ENCODE peak calls at places on chromosomes 7 and 10, in ten cellular contexts. One of them, this sample, is unnamed.

GRCh38 chr10:123561145-123561448 is 105.1 kb upstream of the GPR26 start:
- DNase-seq in pancreas: no peak
- DNase-seq in SK-N-SH: no peak
- DNase-seq in body of pancreas: no peak
- DNase-seq in right atrium auricular region: no peak
- DNase-seq in endothelial cell of umbilical vein: no peak
- DNase-seq in brain microvascular endothelial cell: no peak
- DNase-seq in fibroblast of lung: no peak
- DNase-seq in right lobe of liver: no peak
- DNase-seq in astrocyte of the spinal cord: no peak
- DNase-seq in this sample: no peak

GRCh38 chr7:37052673-37053072 is 328.4 kb upstream of the AOAH start:
- DNase-seq in pancreas: no peak
- DNase-seq in SK-N-SH: no peak
- DNase-seq in body of pancreas: peak; percentile 33
- DNase-seq in right atrium auricular region: no peak
- DNase-seq in endothelial cell of umbilical vein: peak; percentile 33
- DNase-seq in brain microvascular endothelial cell: peak; percentile 47
- DNase-seq in fibroblast of lung: peak; percentile 65
- DNase-seq in right lobe of liver: no peak
- DNase-seq in astrocyte of the spinal cord: peak; percentile 30
- DNase-seq in this sample: no peak

GRCh38 chr10:12902135-12902572 is 99.4 kb downstream of the CCDC3 start:
- DNase-seq in pancreas: peak; percentile 45
- DNase-seq in SK-N-SH: peak; percentile 83
- DNase-seq in body of pancreas: peak; percentile 72
- DNase-seq in right atrium auricular region: peak; percentile 69
- DNase-seq in endothelial cell of umbilical vein: peak; percentile 66
- DNase-seq in brain microvascular endothelial cell: peak; percentile 59
- DNase-seq in fibroblast of lung: peak; percentile 66
- DNase-seq in right lobe of liver: peak; percentile 58
- DNase-seq in astrocyte of the spinal cord: peak; percentile 63
- DNase-seq in this sample: peak; percentile 18

GRCh38 chr10:124524991-124525653 is 63.5 kb downstream of the LHPP start:
- DNase-seq in pancreas: no peak
- DNase-seq in SK-N-SH: peak; percentile 71
- DNase-seq in body of pancreas: no peak
- DNase-seq in right atrium auricular region: peak; percentile 64
- DNase-seq in endothelial cell of umbilical vein: no peak
- DNase-seq in brain microvascular endothelial cell: no peak
- DNase-seq in fibroblast of lung: peak; percentile 15
- DNase-seq in right lobe of liver: peak; percentile 83
- DNase-seq in astrocyte of the spinal cord: no peak
- DNase-seq in this sample: no peak

GRCh38 chr10:126908225-126908624 is 3.0 kb downstream of the DOCK1 start:
- DNase-seq in pancreas: no peak
- DNase-seq in SK-N-SH: no peak
- DNase-seq in body of pancreas: no peak
- DNase-seq in right atrium auricular region: no peak
- DNase-seq in endothelial cell of umbilical vein: no peak
- DNase-seq in brain microvascular endothelial cell: no peak
- DNase-seq in fibroblast of lung: no peak
- DNase-seq in right lobe of liver: no peak
- DNase-seq in astrocyte of the spinal cord: no peak
- DNase-seq in this sample: no peak

GRCh38 chr10:113221756-113222168 is 271.7 kb downstream of the TCF7L2 start:
- DNase-seq in pancreas: no peak
- DNase-seq in SK-N-SH: peak; percentile 61
- DNase-seq in body of pancreas: no peak
- DNase-seq in right atrium auricular region: no peak
- DNase-seq in endothelial cell of umbilical vein: no peak
- DNase-seq in brain microvascular endothelial cell: no peak
- DNase-seq in fibroblast of lung: no peak
- DNase-seq in right lobe of liver: no peak
- DNase-seq in astrocyte of the spinal cord: peak; percentile 15
- DNase-seq in this sample: peak; percentile 27

GRCh38 chr7:129271500-129272355 is 46.9 kb downstream of the AHCYL2 start:
- DNase-seq in pancreas: peak; percentile 63
- DNase-seq in SK-N-SH: peak; percentile 57
- DNase-seq in body of pancreas: peak; percentile 65
- DNase-seq in right atrium auricular region: no peak
- DNase-seq in endothelial cell of umbilical vein: peak; percentile 69
- DNase-seq in brain microvascular endothelial cell: peak; percentile 48
- DNase-seq in fibroblast of lung: peak; percentile 61
- DNase-seq in right lobe of liver: no peak
- DNase-seq in astrocyte of the spinal cord: peak; percentile 64
- DNase-seq in this sample: peak; percentile 47

GRCh38 chr10:23016636-23017035 is 78.7 kb upstream of the MSRB2 start:
- DNase-seq in pancreas: no peak
- DNase-seq in SK-N-SH: no peak
- DNase-seq in body of pancreas: no peak
- DNase-seq in right atrium auricular region: no peak
- DNase-seq in endothelial cell of umbilical vein: no peak
- DNase-seq in brain microvascular endothelial cell: no peak
- DNase-seq in fibroblast of lung: no peak
- DNase-seq in right lobe of liver: no peak
- DNase-seq in astrocyte of the spinal cord: no peak
- DNase-seq in this sample: no peak

GRCh38 chr7:101386558-101387199 is 24.0 kb downstream of the COL26A1 start:
- DNase-seq in pancreas: no peak
- DNase-seq in SK-N-SH: peak; percentile 87
- DNase-seq in body of pancreas: no peak
- DNase-seq in right atrium auricular region: no peak
- DNase-seq in endothelial cell of umbilical vein: no peak
- DNase-seq in brain microvascular endothelial cell: no peak
- DNase-seq in fibroblast of lung: peak; percentile 23
- DNase-seq in right lobe of liver: peak; percentile 80
- DNase-seq in astrocyte of the spinal cord: no peak
- DNase-seq in this sample: no peak

GRCh38 chr10:108629843-108630242 is 1293.5 kb downstream of the XPNPEP1 start:
- DNase-seq in pancreas: no peak
- DNase-seq in SK-N-SH: no peak
- DNase-seq in body of pancreas: no peak
- DNase-seq in right atrium auricular region: no peak
- DNase-seq in endothelial cell of umbilical vein: no peak
- DNase-seq in brain microvascular endothelial cell: no peak
- DNase-seq in fibroblast of lung: no peak
- DNase-seq in right lobe of liver: peak; percentile 48
- DNase-seq in astrocyte of the spinal cord: no peak
- DNase-seq in this sample: no peak

GRCh38 chr10:82564353-82565218 is 689.6 kb downstream of the NRG3 start:
- DNase-seq in pancreas: no peak
- DNase-seq in SK-N-SH: no peak
- DNase-seq in body of pancreas: no peak
- DNase-seq in right atrium auricular region: no peak
- DNase-seq in endothelial cell of umbilical vein: peak; percentile 44
- DNase-seq in brain microvascular endothelial cell: no peak
- DNase-seq in fibroblast of lung: no peak
- DNase-seq in right lobe of liver: no peak
- DNase-seq in astrocyte of the spinal cord: peak; percentile 3
- DNase-seq in this sample: no peak

GRCh38 chr10:71819985-71820384 is 31.1 kb downstream of the PSAP start:
- DNase-seq in pancreas: no peak
- DNase-seq in SK-N-SH: no peak
- DNase-seq in body of pancreas: no peak
- DNase-seq in right atrium auricular region: no peak
- DNase-seq in endothelial cell of umbilical vein: no peak
- DNase-seq in brain microvascular endothelial cell: no peak
- DNase-seq in fibroblast of lung: no peak
- DNase-seq in right lobe of liver: no peak
- DNase-seq in astrocyte of the spinal cord: no peak
- DNase-seq in this sample: no peak

GRCh38 chr10:71817831-71818268 is 33.2 kb downstream of the PSAP start:
- DNase-seq in pancreas: no peak
- DNase-seq in SK-N-SH: no peak
- DNase-seq in body of pancreas: no peak
- DNase-seq in right atrium auricular region: peak; percentile 87
- DNase-seq in endothelial cell of umbilical vein: no peak
- DNase-seq in brain microvascular endothelial cell: no peak
- DNase-seq in fibroblast of lung: no peak
- DNase-seq in right lobe of liver: peak; percentile 72
- DNase-seq in astrocyte of the spinal cord: no peak
- DNase-seq in this sample: no peak

GRCh38 chr10:71816931-71817631 is 34.0 kb downstream of the PSAP start:
- DNase-seq in pancreas: no peak
- DNase-seq in SK-N-SH: no peak
- DNase-seq in body of pancreas: no peak
- DNase-seq in right atrium auricular region: no peak
- DNase-seq in endothelial cell of umbilical vein: no peak
- DNase-seq in brain microvascular endothelial cell: no peak
- DNase-seq in fibroblast of lung: no peak
- DNase-seq in right lobe of liver: no peak
- DNase-seq in astrocyte of the spinal cord: no peak
- DNase-seq in this sample: no peak

GRCh38 chr10:71819479-71819878 is 31.6 kb downstream of the PSAP start:
- DNase-seq in pancreas: no peak
- DNase-seq in SK-N-SH: no peak
- DNase-seq in body of pancreas: no peak
- DNase-seq in right atrium auricular region: no peak
- DNase-seq in endothelial cell of umbilical vein: no peak
- DNase-seq in brain microvascular endothelial cell: no peak
- DNase-seq in fibroblast of lung: no peak
- DNase-seq in right lobe of liver: no peak
- DNase-seq in astrocyte of the spinal cord: no peak
- DNase-seq in this sample: no peak

GRCh38 chr10:71818674-71819260 is 32.3 kb downstream of the PSAP start:
- DNase-seq in pancreas: no peak
- DNase-seq in SK-N-SH: no peak
- DNase-seq in body of pancreas: no peak
- DNase-seq in right atrium auricular region: no peak
- DNase-seq in endothelial cell of umbilical vein: no peak
- DNase-seq in brain microvascular endothelial cell: no peak
- DNase-seq in fibroblast of lung: no peak
- DNase-seq in right lobe of liver: no peak
- DNase-seq in astrocyte of the spinal cord: no peak
- DNase-seq in this sample: no peak
- TF ChIP-seq CTCF in pancreas: no peak
- TF ChIP-seq CTCF in SK-N-SH: no peak
- TF ChIP-seq CTCF in body of pancreas: no peak
- TF ChIP-seq CTCF in right atrium auricular region: no peak
- TF ChIP-seq CTCF in endothelial cell of umbilical vein: no peak
- TF ChIP-seq CTCF in brain microvascular endothelial cell: no peak
- TF ChIP-seq CTCF in fibroblast of lung: no peak
- TF ChIP-seq CTCF in right lobe of liver: no peak
- TF ChIP-seq CTCF in astrocyte of the spinal cord: no peak
- TF ChIP-seq CTCF in this sample: no peak

GRCh38 chr7:12211054-12212050 is at the start of gene TMEM106B:
- DNase-seq in pancreas: peak; percentile 98
- DNase-seq in SK-N-SH: peak; percentile 98
- DNase-seq in body of pancreas: peak; percentile 99
- DNase-seq in right atrium auricular region: peak; percentile 97
- DNase-seq in endothelial cell of umbilical vein: peak; percentile 97
- DNase-seq in brain microvascular endothelial cell: peak; percentile 91
- DNase-seq in fibroblast of lung: peak; percentile 94
- DNase-seq in right lobe of liver: peak; percentile 98
- DNase-seq in astrocyte of the spinal cord: peak; percentile 95
- DNase-seq in this sample: peak; percentile 88
- TF ChIP-seq CTCF in pancreas: peak; percentile 10
- TF ChIP-seq CTCF in SK-N-SH: no peak
- TF ChIP-seq CTCF in body of pancreas: peak; percentile 29
- TF ChIP-seq CTCF in right atrium auricular region: no peak
- TF ChIP-seq CTCF in endothelial cell of umbilical vein: no peak
- TF ChIP-seq CTCF in brain microvascular endothelial cell: peak; percentile 14
- TF ChIP-seq CTCF in fibroblast of lung: peak; percentile 6
- TF ChIP-seq CTCF in right lobe of liver: no peak
- TF ChIP-seq CTCF in astrocyte of the spinal cord: no peak
- TF ChIP-seq CTCF in this sample: peak; percentile 29

DNA sequence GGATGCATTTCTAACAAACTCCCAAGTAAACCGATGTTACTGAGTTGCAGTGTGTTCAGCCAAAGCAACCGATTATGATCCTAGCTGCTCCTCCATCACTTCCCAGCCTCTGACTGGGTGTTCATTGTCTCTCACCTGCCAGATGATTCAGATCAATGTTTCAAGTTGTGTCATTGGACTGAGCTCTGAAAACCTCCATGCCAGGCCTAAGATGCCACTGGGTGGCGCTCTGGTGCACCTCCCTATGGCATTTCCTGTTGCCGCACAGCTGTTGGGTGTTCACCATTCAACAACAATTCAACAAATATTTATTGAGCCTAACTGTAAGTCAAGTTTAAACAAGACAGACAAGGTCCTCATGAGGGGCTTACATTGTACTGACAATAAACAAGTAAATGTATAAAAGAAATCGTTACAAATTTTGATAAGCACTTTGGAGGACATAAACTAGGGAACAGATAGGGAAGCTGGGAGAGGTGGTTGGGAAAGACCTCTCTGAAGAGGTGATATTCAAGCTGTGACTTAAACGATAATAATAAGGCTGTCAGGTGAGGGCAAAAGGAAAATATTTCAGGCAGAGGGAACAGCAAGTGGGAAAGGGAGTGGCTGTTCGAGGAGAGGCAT is 22.8 kb downstream of the RGR start:
- DNase-seq in pancreas: no peak
- DNase-seq in SK-N-SH: no peak
- DNase-seq in body of pancreas: peak; percentile 58
- DNase-seq in right atrium auricular region: no peak
- DNase-seq in endothelial cell of umbilical vein: peak; percentile 67
- DNase-seq in brain microvascular endothelial cell: peak; percentile 56
- DNase-seq in fibroblast of lung: peak; percentile 51
- DNase-seq in right lobe of liver: no peak
- DNase-seq in astrocyte of the spinal cord: peak; percentile 30
- DNase-seq in this sample: peak; percentile 46
- TF ChIP-seq CTCF in pancreas: peak; percentile 9
- TF ChIP-seq CTCF in SK-N-SH: peak; percentile 69
- TF ChIP-seq CTCF in body of pancreas: peak; percentile 27
- TF ChIP-seq CTCF in right atrium auricular region: peak; percentile 60
- TF ChIP-seq CTCF in endothelial cell of umbilical vein: peak; percentile 84
- TF ChIP-seq CTCF in brain microvascular endothelial cell: peak; percentile 90
- TF ChIP-seq CTCF in fibroblast of lung: peak; percentile 49
- TF ChIP-seq CTCF in right lobe of liver: peak; percentile 45
- TF ChIP-seq CTCF in astrocyte of the spinal cord: peak; percentile 78
- TF ChIP-seq CTCF in this sample: peak; percentile 87

DNA sequence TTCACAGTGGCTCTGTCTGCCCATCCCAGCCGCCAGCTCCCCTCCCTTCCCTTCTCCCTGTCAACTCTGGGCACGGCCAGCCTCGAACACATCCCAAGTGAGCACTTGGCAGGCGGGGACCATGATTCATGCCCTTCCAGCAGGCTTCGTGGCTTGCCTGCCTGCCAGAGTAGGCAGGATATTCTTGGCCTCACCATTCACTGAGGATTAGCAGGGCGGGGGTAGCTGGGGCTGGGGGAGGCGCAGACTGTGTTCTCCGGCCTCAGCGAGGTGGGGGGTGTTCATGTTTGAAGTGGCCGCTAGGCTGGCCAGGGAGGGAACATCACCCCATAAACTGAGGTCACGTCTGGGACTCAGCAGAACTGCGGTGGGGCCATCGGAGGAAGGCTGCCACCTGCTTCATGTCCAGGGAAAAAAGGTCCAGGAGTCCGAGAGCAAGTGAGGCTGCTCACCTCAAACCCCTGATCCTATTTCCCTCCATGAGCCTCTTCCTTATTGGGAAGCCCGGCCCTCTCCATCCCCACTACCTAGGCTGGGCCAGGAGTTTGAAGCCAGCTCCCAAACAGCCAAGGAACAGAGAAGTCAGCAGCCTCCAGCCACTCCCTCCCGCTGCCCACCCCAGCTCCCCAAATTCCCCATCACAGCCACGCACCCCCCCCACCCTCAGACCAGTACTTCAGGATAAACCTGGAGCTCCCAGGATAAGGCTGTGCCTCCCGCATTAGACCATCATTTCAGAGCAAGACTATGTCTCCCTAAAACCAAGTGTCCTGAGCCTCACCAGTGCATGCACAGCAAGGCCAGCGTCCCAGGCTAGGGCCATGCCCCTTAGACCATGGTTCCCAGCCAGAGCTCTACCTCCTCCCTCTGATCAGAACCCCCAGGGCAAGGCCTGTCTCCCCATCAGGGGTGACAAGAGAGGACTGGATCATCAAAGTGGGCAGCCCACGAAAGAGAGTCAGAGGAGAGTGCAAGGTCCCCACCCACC is 42.8 kb upstream of the RABGEF1 start:
- DNase-seq in pancreas: no peak
- DNase-seq in SK-N-SH: peak; percentile 21
- DNase-seq in body of pancreas: no peak
- DNase-seq in right atrium auricular region: no peak
- DNase-seq in endothelial cell of umbilical vein: no peak
- DNase-seq in brain microvascular endothelial cell: peak; percentile 14
- DNase-seq in fibroblast of lung: peak; percentile 67
- DNase-seq in right lobe of liver: no peak
- DNase-seq in astrocyte of the spinal cord: peak; percentile 61
- DNase-seq in this sample: peak; percentile 77
- TF ChIP-seq CTCF in pancreas: no peak
- TF ChIP-seq CTCF in SK-N-SH: no peak
- TF ChIP-seq CTCF in body of pancreas: no peak
- TF ChIP-seq CTCF in right atrium auricular region: no peak
- TF ChIP-seq CTCF in endothelial cell of umbilical vein: no peak
- TF ChIP-seq CTCF in brain microvascular endothelial cell: no peak
- TF ChIP-seq CTCF in fibroblast of lung: no peak
- TF ChIP-seq CTCF in right lobe of liver: no peak
- TF ChIP-seq CTCF in astrocyte of the spinal cord: no peak
- TF ChIP-seq CTCF in this sample: no peak